ENCODE peak calls at places on chromosome 4, in five cellular contexts. B is activated T-helper 1 cell treated with anti-CD3 and anti-CD28 coated beads, Interleukin-12 subunit alpha, Interleukin-12 subunit beta, Interleukin-2, Interleukin-4 antibody, amounts not matched to agents 30 ng/mL and 10 ng/mL and 1 ng/mL, durations not matched to agents 14 hours and 24 hours and 36 hours; R is heart right ventricle; C is stimulated activated CD8-positive, alpha-beta memory T cell treated with anti-CD3 and anti-CD28 coated beads, Interleukin-4, amount 100 ng/mL, for 24 hours; T is HFFc6. M is an unnamed sample.

GRCh38 chr4:42282081-42282901 is 115.0 kb upstream of the SHISA3 start:
- DNase-seq in C (no peak), T (peak), B (peak), R (peak), M (peak)

GRCh38 chr4:108107116-108107515 is 61.6 kb downstream of the LEF1 start:
- DNase-seq in C (no peak), R (no peak), T (no peak), B (no peak), M (no peak)

GRCh38 chr4:153170407-153170806 is 33.8 kb upstream of the TRIM2 start:
- DNase-seq in C (no peak), T (no peak), B (no peak), R (no peak), M (no peak)

GRCh38 chr4:181690498-181690897 is 552.7 kb upstream of the TENM3 start:
- DNase-seq in B (no peak), R (no peak), C (no peak), T (no peak), M (no peak)

GRCh38 chr4:185263419-185263818 is 54.0 kb downstream of the SNX25 start:
- DNase-seq in T (no peak), C (no peak), B (no peak), R (no peak), M (no peak)

GRCh38 chr4:100848865-100849264 is 331.0 kb upstream of the EMCN start:
- DNase-seq in T (no peak), R (no peak), C (no peak), B (no peak), M (peak)

GRCh38 chr4:37991623-37992410 is 31.6 kb downstream of the PTTG2 start:
- DNase-seq in C (no peak), R (no peak), B (no peak), T (no peak), M (no peak)

GRCh38 chr4:130760246-130760645 is 1664.3 kb downstream of the C4orf33 start:
- DNase-seq in T (no peak), R (no peak), B (no peak), C (no peak), M (no peak)

GRCh38 chr4:15003891-15004700 is 1.8 kb downstream of the CPEB2 start:
- DNase-seq in R (peak), C (peak), T (no peak), B (peak), M (peak)

GRCh38 chr4:10403633-10404445 is 53.4 kb downstream of the ZNF518B start:
- DNase-seq in B (no peak), T (peak), C (no peak), R (peak), M (no peak)

GRCh38 chr4:7070729-7071511 is 3.1 kb upstream of the GRPEL1 start:
- DNase-seq in C (peak), R (peak), T (peak), B (peak), M (peak)

GRCh38 chr4:22129454-22130075 is 181.0 kb upstream of the KCNIP4 start:
- DNase-seq in T (peak), C (no peak), B (peak), R (no peak), M (no peak)

GRCh38 chr4:100836929-100837328 is 319.1 kb upstream of the EMCN start:
- DNase-seq in B (no peak), R (no peak), C (no peak), T (no peak), M (no peak)

GRCh38 chr4:3384391-3384770 is 57.4 kb upstream of the HGFAC start:
- DNase-seq in T (no peak), R (no peak), B (no peak), C (no peak), M (no peak)

GRCh38 chr4:47701286-47701685 is 136.6 kb downstream of the CORIN start:
- DNase-seq in T (no peak), C (no peak), B (no peak), R (no peak), M (no peak)

GRCh38 chr4:133464311-133464710 is 315.2 kb downstream of the PCDH10 start:
- DNase-seq in B (no peak), T (peak), C (no peak), R (no peak), M (no peak)

GRCh38 chr4:135838889-135839288 is 1637.3 kb upstream of the PABPC4L start:
- DNase-seq in C (no peak), R (no peak), T (peak), B (no peak), M (no peak)

GRCh38 chr4:1600811-1601532 is 83.1 kb downstream of the FAM53A start:
- DNase-seq in B (no peak), T (no peak), R (no peak), C (no peak), M (no peak)

GRCh38 chr4:66430856-66431255 is 760.6 kb upstream of the EPHA5 start:
- DNase-seq in R (no peak), B (no peak), C (no peak), T (no peak), M (no peak)

GRCh38 chr4:125168531-125168930 is 146.2 kb upstream of the FAT4 start:
- DNase-seq in B (no peak), T (no peak), R (no peak), C (no peak), M (no peak)

GRCh38 chr4:91596683-91597082 is 707.1 kb upstream of the GRID2 start:
- DNase-seq in T (no peak), C (no peak), B (no peak), R (no peak), M (no peak)

GRCh38 chr4:151198748-151199147 is 78.2 kb upstream of the PRSS48 start:
- DNase-seq in C (no peak), T (no peak), R (no peak), B (no peak), M (no peak)

GRCh38 chr4:140326395-140326993 is 47.0 kb upstream of the SCOC start:
- DNase-seq in C (no peak), R (peak), B (no peak), T (peak), M (no peak)